ENCODE peak calls at places on chromosomes 3 and 15, in five cellular contexts. X, H, R, O and Y are unnamed samples.

GRCh38 chr15:76293361-76293760 is 17.9 kb downstream of the ETFA start:
- DNase-seq in O (no peak), X (no peak), H (no peak), R (no peak), Y (no peak)

GRCh38 chr15:83436513-83437158 is 10.5 kb upstream of the SH3GL3 start:
- DNase-seq in X (no peak), H (no peak), O (no peak), R (peak), Y (no peak)

GRCh38 chr3:16338124-16338523 is 73.1 kb downstream of the OXNAD1 start:
- DNase-seq in O (no peak), H (peak), R (no peak), X (peak), Y (no peak)

GRCh38 chr3:116770815-116771450 is 61.4 kb downstream of the TUSC7 start:
- DNase-seq in X (peak), R (peak), O (peak), H (peak), Y (peak)

GRCh38 chr15:94119215-94119815 is 112.0 kb upstream of the MCTP2 start:
- DNase-seq in R (no peak), H (no peak), X (no peak), O (no peak), Y (peak)

GRCh38 chr3:73351423-73352071 is 273.2 kb downstream of the PDZRN3 start:
- DNase-seq in R (no peak), O (no peak), H (no peak), X (no peak), Y (no peak)

GRCh38 chr3:97889814-97890213 is 68.0 kb downstream of the CRYBG3 start:
- DNase-seq in H (no peak), X (no peak), O (no peak), R (no peak), Y (no peak)

GRCh38 chr3:185744997-185745843 is 79.6 kb downstream of the IGF2BP2 start:
- DNase-seq in R (no peak), X (peak), O (no peak), H (peak), Y (no peak)

GRCh38 chr3:187651282-187651681 is 18.9 kb downstream of the SST start:
- DNase-seq in O (no peak), H (no peak), R (no peak), X (no peak), Y (no peak)

GRCh38 chr15:98803228-98804056 is 155.1 kb downstream of the IGF1R start:
- DNase-seq in H (no peak), R (no peak), O (no peak), X (no peak), Y (no peak)

GRCh38 chr3:141452773-141453172 is 34.1 kb upstream of the RASA2 start:
- DNase-seq in R (no peak), H (no peak), O (no peak), X (no peak), Y (no peak)

GRCh38 chr3:108513961-108514360 is 3.6 kb upstream of the MYH15 start:
- DNase-seq in R (no peak), O (no peak), X (no peak), H (no peak), Y (no peak)

GRCh38 chr3:179949869-179950268 is 86.9 kb downstream of the PEX5L start:
- DNase-seq in O (no peak), H (no peak), X (no peak), R (no peak), Y (no peak)

GRCh38 chr3:147521646-147522045 is 112.5 kb downstream of the ZIC1 start:
- DNase-seq in H (no peak), X (no peak), O (no peak), R (no peak), Y (no peak)

GRCh38 chr3:56787784-56788256 is 13.9 kb downstream of the ARHGEF3 start:
- DNase-seq in H (no peak), R (no peak), X (no peak), O (no peak), Y (no peak)

GRCh38 chr3:122299872-122300460 is 25.1 kb upstream of the CSTA start:
- DNase-seq in O (no peak), H (no peak), X (no peak), R (peak), Y (no peak)

GRCh38 chr3:131738095-131738494 is 235.3 kb upstream of the MRPL3 start:
- DNase-seq in H (no peak), O (no peak), R (no peak), X (no peak), Y (no peak)

GRCh38 chr15:72118400-72118978 is at the start of gene SENP8:
- DNase-seq in H (peak), X (peak), R (no peak), O (no peak), Y (no peak)

GRCh38 chr3:44321335-44321734 is 17.2 kb upstream of the TCAIM start:
- DNase-seq in R (no peak), O (no peak), H (no peak), X (no peak), Y (no peak)

GRCh38 chr3:148318240-148318639 is 379.5 kb upstream of the AGTR1 start:
- DNase-seq in O (no peak), X (no peak), R (no peak), H (no peak), Y (no peak)

GRCh38 chr3:119293105-119293683 is 989 bp upstream of the ARHGAP31 start:
- DNase-seq in O (no peak), H (no peak), X (no peak), R (no peak), Y (no peak)

GRCh38 chr3:119295816-119296484 is 1.8 kb downstream of the ARHGAP31 start:
- DNase-seq in H (no peak), O (no peak), X (no peak), R (no peak), Y (no peak)

GRCh38 chr3:119293761-119294401 is at the start of gene ARHGAP31:
- DNase-seq in X (peak), R (no peak), O (peak), H (peak), Y (peak)

GRCh38 chr3:119294889-119295769 is 946 bp downstream of the ARHGAP31 start:
- DNase-seq in X (no peak), O (no peak), H (peak), R (no peak), Y (peak)

DNA sequence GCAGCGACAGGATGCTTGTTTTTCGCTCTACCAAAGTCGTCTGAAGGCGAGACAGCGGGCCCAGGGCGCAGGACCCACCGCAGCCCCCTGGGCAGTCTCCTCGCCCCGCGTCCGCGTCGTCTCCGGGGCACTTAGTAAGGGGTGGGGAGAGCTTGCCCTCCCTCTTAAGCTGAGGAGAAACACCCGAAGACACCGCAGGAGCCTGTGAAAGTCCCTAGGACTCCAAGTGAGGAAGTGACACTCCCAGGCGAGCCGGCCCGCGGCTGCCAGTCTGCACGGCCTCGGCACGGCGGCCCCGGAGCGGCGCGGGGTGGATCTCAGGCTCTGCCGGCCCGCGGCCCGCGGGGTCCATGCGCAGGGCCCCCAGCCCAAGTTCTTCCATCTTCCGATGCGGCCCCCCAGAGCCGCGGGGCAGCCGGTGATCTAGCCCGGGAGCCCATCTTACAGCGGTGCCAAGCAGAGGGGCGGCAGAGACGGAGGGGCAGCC is 262 bp downstream of the ARHGAP31 start:
- DNase-seq in O (peak), R (no peak), H (peak), X (peak), Y (peak)
- TF ChIP-seq POLR2A in O (no peak), R (no peak), H (peak), X (no peak), Y (no peak)

GRCh38 chr3:49722896-49723295 is 855 bp downstream of the GMPPB start:
- DNase-seq in R (no peak), X (no peak), H (no peak), O (no peak), Y (no peak)

GRCh38 chr3:49723301-49723630 is 485 bp downstream of the GMPPB start:
- DNase-seq in H (peak), R (peak), X (no peak), O (peak), Y (peak)

GRCh38 chr3:49720383-49721164 is 1.1 kb upstream of the AMIGO3 start:
- DNase-seq in H (no peak), X (no peak), R (no peak), O (no peak), Y (peak)

GRCh38 chr3:49721861-49722781 is 1.6 kb downstream of the GMPPB start:
- DNase-seq in H (peak), X (no peak), R (no peak), O (no peak), Y (peak)

GRCh38 chr3:49721165-49721860 is 1.8 kb upstream of the AMIGO3 start:
- DNase-seq in O (no peak), R (no peak), X (no peak), H (no peak), Y (no peak)
- TF ChIP-seq POLR2AphosphoS5 in O (no peak), R (no peak), X (no peak), H (peak), Y (no peak)

DNA sequence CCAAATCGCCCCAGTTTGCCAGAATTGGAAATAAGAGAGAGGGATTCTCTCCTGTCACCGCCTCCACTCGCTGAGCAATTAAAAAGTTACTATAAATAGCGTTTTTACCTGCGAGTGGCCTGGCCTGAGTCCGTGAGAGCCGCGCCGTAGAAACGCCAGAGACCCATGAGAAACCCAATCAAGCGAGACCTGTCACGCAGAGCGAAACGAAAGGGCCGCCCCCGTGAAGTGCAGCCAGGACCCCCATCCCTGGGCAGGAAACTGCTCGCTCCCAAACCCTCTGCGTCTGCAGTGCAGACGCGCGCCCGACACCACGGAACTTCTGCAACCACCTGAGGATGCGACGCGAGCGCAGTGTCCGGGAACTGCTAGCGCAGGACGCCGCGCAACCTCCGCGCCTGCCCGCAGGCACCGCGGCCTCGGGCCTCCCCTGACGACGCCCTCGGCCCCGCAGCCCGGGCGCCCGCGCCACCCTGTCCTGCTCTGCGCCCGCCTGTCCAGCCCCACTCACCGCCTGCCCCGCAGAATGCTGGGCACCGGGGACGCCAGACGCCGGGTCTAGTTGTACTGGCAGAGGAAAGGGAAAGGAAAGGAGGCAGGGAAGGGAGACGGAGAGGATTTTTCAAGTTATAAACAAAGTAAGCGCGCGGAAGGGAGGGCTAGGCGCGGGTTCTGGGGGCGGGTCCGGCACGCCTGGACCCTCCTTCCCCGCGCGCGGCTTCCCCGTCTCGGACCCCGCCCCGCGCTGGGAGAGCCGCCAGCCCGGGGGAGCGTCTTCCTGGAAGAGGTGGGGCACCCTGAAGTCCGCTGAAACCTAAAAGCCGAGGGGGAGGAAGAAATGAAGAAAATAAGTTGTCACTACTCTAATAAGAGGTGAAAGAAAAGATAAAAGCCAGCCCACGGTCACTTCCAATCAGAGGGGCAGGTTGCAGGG is at the start of gene PLSCR4:
- DNase-seq in X (peak), O (peak), R (peak), H (peak), Y (peak)
- TF ChIP-seq POLR2A in X (no peak), O (no peak), R (no peak), H (no peak), Y (peak)

GRCh38 chr3:24838533-24838932 is 343.9 kb upstream of the THRB start:
- DNase-seq in O (no peak), H (no peak), R (no peak), X (no peak), Y (no peak)
- TF ChIP-seq POLR2AphosphoS5 in O (no peak), H (no peak), R (no peak), X (no peak), Y (peak)

GRCh38 chr3:99817047-99817436 is 620 bp upstream of the CMSS1 start:
- DNase-seq in X (no peak), H (no peak), R (no peak), O (no peak), Y (peak)

GRCh38 chr3:99818818-99819217 is 1.2 kb downstream of the CMSS1 start:
- DNase-seq in H (no peak), O (no peak), X (no peak), R (no peak), Y (no peak)

DNA sequence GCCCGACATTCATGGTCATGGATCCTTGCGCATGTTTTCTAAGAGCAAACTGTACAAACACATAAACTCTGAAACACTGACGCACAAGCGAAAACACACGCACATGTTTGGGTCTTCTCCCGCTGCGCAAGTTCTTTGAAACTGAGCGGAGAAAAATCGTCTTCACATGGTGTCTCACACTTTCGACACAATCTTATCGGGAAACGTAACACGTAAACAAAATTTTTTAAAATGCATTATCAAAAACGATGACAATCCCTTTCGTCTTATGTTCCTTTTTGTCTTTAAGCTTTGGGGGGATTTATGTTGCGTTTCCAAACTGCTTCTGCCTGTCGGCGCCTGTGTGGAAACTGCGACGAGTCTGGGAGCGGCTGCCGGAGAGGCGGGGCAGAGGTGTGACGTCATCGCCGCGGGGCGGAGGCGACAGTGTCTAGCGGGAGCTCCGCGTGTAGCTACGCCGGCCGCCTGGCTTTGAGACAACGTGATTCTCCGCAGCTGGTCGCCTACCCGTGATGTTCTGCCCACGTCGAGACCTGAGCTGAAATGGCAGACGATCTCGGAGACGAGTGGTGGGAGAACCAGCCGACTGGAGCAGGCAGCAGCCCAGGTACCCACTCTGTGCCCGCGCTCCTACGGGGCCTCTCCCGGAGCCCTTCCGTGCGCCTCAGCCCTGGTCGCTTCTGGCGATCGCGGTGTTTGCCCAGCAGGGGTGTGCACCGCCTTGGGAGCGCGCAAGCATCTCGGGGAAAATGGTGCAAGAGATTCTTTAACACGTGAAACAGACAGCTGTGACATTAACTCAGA is at the start of gene CMSS1:
- DNase-seq in R (peak), O (peak), X (peak), H (peak), Y (peak)
- TF ChIP-seq POLR2A in R (peak), O (peak), X (peak), H (peak), Y (peak)

DNA sequence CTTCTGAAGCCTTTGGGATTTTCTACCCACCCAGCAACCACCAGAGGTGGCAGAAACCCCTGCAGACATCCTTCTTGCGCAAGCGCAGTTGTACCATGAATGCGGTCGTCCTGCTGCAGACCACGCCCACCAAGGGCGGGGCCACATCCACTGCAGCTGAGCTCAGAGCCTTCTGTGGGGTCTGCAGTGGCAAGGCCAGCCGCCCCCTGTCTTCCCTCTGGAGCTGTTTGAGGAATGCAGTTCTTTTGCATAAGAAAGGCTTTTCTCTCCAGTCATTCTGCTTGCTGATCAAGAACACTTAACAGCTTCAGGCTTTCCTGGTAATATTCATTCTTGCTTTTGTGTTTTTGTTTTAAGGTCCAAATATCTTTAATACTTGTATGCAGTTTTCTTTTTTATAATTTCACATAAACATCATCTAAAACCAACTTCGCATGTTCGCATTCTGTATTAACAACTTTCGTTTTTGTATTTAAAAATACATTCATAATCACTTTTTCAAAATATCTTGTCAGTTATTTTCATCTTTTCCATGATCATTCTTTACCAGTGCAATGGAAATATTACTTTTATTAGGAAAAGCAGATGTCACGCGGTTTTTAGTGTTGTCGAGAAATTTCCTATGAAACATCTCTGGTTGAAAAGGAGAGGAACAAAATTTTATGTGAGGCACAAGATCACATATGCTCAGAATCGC is 98.2 kb upstream of the SNRPN start:
- DNase-seq in R (no peak), O (no peak), H (no peak), X (no peak), Y (no peak)
- TF ChIP-seq POLR2AphosphoS5 in R (no peak), O (no peak), H (no peak), X (no peak), Y (no peak)

GRCh38 chr3:49023775-49024174 is 1.9 kb downstream of the NDUFAF3 start:
- DNase-seq in H (no peak), X (no peak), R (no peak), O (no peak), Y (no peak)

GRCh38 chr3:49020335-49021212 is 1.3 kb upstream of the NDUFAF3 start:
- DNase-seq in R (no peak), H (peak), O (peak), X (peak), Y (peak)

GRCh38 chr3:49021213-49021812 is 608 bp upstream of the NDUFAF3 start:
- DNase-seq in O (peak), H (peak), X (peak), R (peak), Y (peak)

GRCh38 chr3:49022751-49023171 is 840 bp downstream of the NDUFAF3 start:
- DNase-seq in O (no peak), X (no peak), R (no peak), H (no peak), Y (peak)

GRCh38 chr3:49021813-49022720 is at the start of gene NDUFAF3:
- DNase-seq in R (peak), H (peak), X (peak), O (peak), Y (peak)
- TF ChIP-seq POLR2A in R (peak), H (peak), X (peak), O (peak), Y (peak)

DNA sequence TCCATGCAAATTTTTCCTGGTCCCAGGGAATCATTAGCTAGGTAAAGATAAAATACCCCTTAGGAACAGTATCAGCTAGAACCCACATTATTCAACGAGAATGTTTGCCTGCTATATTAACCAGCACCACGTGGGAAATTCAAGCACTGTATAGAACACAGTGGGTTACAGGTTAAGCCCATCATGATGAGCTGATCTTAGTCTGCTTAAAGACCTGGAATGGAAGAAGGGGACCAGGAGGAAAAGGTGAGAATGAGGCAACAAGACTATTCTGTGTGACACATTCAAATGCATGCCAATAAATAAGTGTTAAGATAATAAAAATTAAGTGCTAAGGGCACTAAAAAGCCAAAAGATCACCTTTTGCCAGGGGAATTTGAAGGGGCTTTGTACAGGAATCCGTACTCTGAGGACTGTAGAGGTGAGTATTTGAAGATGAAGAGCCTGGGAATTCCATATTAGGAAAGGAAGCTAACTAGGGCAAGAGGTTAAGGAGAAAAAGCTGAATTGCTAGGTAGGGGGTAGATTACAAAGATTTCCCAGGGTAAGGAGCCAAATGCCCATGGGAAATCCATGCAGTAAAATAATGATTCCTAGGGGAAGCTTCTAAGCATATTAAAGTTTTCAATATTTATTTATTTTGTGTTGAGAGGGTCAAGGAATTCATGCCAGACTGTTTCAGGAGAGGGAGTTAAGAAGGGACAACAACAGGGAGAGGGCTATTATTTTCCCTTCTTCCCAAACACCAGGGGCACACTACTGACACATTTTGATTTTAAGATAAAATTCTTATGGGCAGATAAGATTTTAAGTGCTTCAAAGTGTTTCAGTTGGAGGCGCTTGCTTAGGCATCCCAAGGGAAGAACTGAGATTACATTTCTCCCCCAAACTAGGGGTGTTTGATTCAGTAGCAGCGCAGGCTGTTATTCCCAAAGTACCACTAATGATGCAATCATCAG is 2.3 kb upstream of the MED12L start:
- DNase-seq in X (no peak), H (no peak), R (no peak), O (no peak), Y (no peak)
- TF ChIP-seq POLR2AphosphoS5 in X (no peak), H (no peak), R (no peak), O (no peak), Y (no peak)